ENCODE peak calls at places on chromosomes 11 and 22, in eight cellular contexts. K, U, L, P, V, H, T and G are unnamed samples.

GRCh38 chr11:34219862-34220490 is 114.5 kb downstream of the NAT10 start:
- ATAC-seq in U (peak; percentile 51), K (no peak), T (no peak), P (no peak), V (no peak), H (peak; percentile 73), L (peak; percentile 61), G (no peak)

GRCh38 chr11:72541224-72541974 is 107.1 kb upstream of the CLPB start:
- ATAC-seq in T (no peak), P (no peak), K (no peak), L (no peak), U (no peak), V (no peak), H (no peak), G (no peak)

GRCh38 chr22:43255299-43255698 is 68.4 kb upstream of the TTLL12 start:
- ATAC-seq in L (no peak), K (no peak), V (no peak), H (no peak), T (no peak), U (no peak), P (no peak), G (no peak)

GRCh38 chr11:76162336-76163288 is 43.7 kb downstream of the WNT11 start:
- ATAC-seq in P (no peak), T (no peak), U (no peak), H (peak; percentile 64), V (no peak), K (no peak), L (no peak), G (no peak)

GRCh38 chr11:115069599-115069998 is 391.3 kb downstream of the NXPE2 start:
- ATAC-seq in H (no peak), L (no peak), T (no peak), V (no peak), K (no peak), P (no peak), U (no peak), G (no peak)

GRCh38 chr11:13277719-13278619 is at the start of gene BMAL1:
- ATAC-seq in V (peak; percentile 36), K (peak; percentile 28), P (peak; percentile 29), H (peak; percentile 49), T (peak; percentile 24), L (peak; percentile 31), U (peak; percentile 44), G (peak; percentile 19)

GRCh38 chr11:128451651-128452470 is 135.5 kb downstream of the ETS1 start:
- ATAC-seq in P (peak; percentile 10), H (peak; percentile 51), T (peak; percentile 18), U (peak; percentile 84), L (peak; percentile 81), K (no peak), V (no peak), G (no peak)

GRCh38 chr11:43578346-43579170 is 102.0 kb upstream of the HSD17B12 start:
- ATAC-seq in K (no peak), P (no peak), U (no peak), V (no peak), H (peak; percentile 28), T (no peak), L (no peak), G (no peak)

GRCh38 chr11:94193288-94193687 is 64.6 kb downstream of the PANX1 start:
- ATAC-seq in V (no peak), U (no peak), L (peak; percentile 10), H (peak; percentile 24), T (no peak), P (no peak), K (peak; percentile 78), G (peak; percentile 70)

GRCh38 chr11:45580399-45580798 is 85.0 kb downstream of the CHST1 start:
- ATAC-seq in U (no peak), P (no peak), L (peak; percentile 38), K (no peak), V (no peak), T (no peak), H (no peak), G (no peak)

GRCh38 chr11:130871616-130872015 is 44.7 kb downstream of the SNX19 start:
- ATAC-seq in T (peak; percentile 21), H (no peak), U (no peak), P (no peak), L (no peak), K (no peak), V (no peak), G (peak; percentile 50)

GRCh38 chr11:44007746-44008501 is 39.9 kb upstream of the ACCSL start:
- ATAC-seq in L (no peak), U (no peak), V (no peak), T (no peak), K (no peak), H (no peak), P (no peak), G (no peak)

GRCh38 chr22:27108425-27109114 is 451.2 kb downstream of the MIAT start:
- ATAC-seq in L (no peak), T (no peak), K (no peak), H (no peak), V (no peak), P (no peak), U (peak; percentile 54), G (no peak)

GRCh38 chr22:29833392-29833949 is 4.6 kb downstream of the ASCC2 start:
- ATAC-seq in L (no peak), P (no peak), T (no peak), V (no peak), H (no peak), U (no peak), K (no peak), G (no peak)

GRCh38 chr11:100638648-100639047 is 48.4 kb upstream of the ARHGAP42 start:
- ATAC-seq in P (no peak), T (no peak), K (no peak), V (no peak), H (no peak), U (no peak), L (peak; percentile 22), G (peak; percentile 31)

GRCh38 chr11:66495401-66495844 is 15.0 kb upstream of the BBS1 start:
- ATAC-seq in V (no peak), L (no peak), U (no peak), K (peak; percentile 65), T (no peak), P (peak; percentile 37), H (peak; percentile 16), G (no peak)

GRCh38 chr22:45212306-45212709 is 28.4 kb downstream of the KIAA0930 start:
- ATAC-seq in V (no peak), P (no peak), T (no peak), L (peak; percentile 61), K (no peak), H (peak; percentile 62), U (peak; percentile 91), G (peak; percentile 6)

GRCh38 chr11:103681855-103682254 is 354.6 kb upstream of the DDI1 start:
- ATAC-seq in V (no peak), T (no peak), L (no peak), H (no peak), P (no peak), U (no peak), K (peak; percentile 35), G (no peak)

GRCh38 chr11:110704210-110704864 is 7.9 kb downstream of the ARHGAP20 start:
- ATAC-seq in T (no peak), L (no peak), H (peak; percentile 49), V (no peak), K (no peak), P (no peak), U (no peak), G (no peak)

GRCh38 chr22:35099883-35100282 is 33.9 kb downstream of the ISX start:
- ATAC-seq in K (no peak), V (no peak), H (no peak), P (no peak), L (no peak), T (no peak), U (no peak), G (no peak)

GRCh38 chr11:85724750-85725465 is 38.9 kb upstream of the CCDC89 start:
- ATAC-seq in T (no peak), U (peak; percentile 69), H (no peak), P (no peak), K (no peak), V (no peak), L (no peak), G (no peak)

GRCh38 chr11:11284481-11284880 is 68.6 kb downstream of the CSNK2A3 start:
- ATAC-seq in H (no peak), P (no peak), T (no peak), K (no peak), L (peak; percentile 14), V (no peak), U (no peak), G (no peak)

GRCh38 chr11:111879637-111879960 is 258 bp downstream of the CFAP68 start:
- ATAC-seq in T (no peak), K (peak; percentile 11), U (no peak), H (no peak), P (peak; percentile 0), V (no peak), L (no peak), G (no peak)

GRCh38 chr11:66299189-66299588 is 7.5 kb downstream of the TMEM151A start:
- ATAC-seq in T (no peak), K (no peak), P (no peak), L (peak; percentile 18), H (no peak), U (no peak), V (no peak), G (no peak)

GRCh38 chr11:22668005-22668796 is 1.8 kb downstream of the GAS2 start:
- ATAC-seq in H (peak; percentile 5), K (no peak), L (no peak), V (no peak), P (no peak), U (no peak), T (no peak), G (no peak)

GRCh38 chr11:9274499-9275228 is 9.5 kb upstream of the DENND5A start:
- ATAC-seq in K (no peak), H (peak; percentile 32), U (no peak), L (no peak), V (no peak), T (no peak), P (no peak), G (no peak)

GRCh38 chr11:6233984-6234313 is 487 bp downstream of the FHIP1B start:
- ATAC-seq in P (no peak), L (no peak), V (no peak), K (peak; percentile 1), H (no peak), U (no peak), T (no peak), G (peak; percentile 0)

GRCh38 chr11:2531277-2531986 is 86.6 kb downstream of the KCNQ1 start:
- ATAC-seq in H (peak; percentile 74), T (peak; percentile 49), P (peak; percentile 52), L (peak; percentile 72), V (peak; percentile 25), U (peak; percentile 77), K (peak; percentile 33), G (peak; percentile 43)

GRCh38 chr22:44665115-44665514 is 36.9 kb upstream of the PRR5 start:
- ATAC-seq in K (no peak), P (no peak), T (no peak), H (no peak), V (no peak), U (no peak), L (peak; percentile 40), G (no peak)

GRCh38 chr11:27124514-27125264 is 84.1 kb downstream of the BBOX1 start:
- ATAC-seq in L (no peak), H (no peak), K (no peak), V (no peak), P (no peak), T (no peak), U (no peak), G (peak; percentile 62)

GRCh38 chr11:130448416-130449068 is at the start of gene ADAMTS15:
- ATAC-seq in U (peak; percentile 86), P (peak; percentile 88), K (peak; percentile 97), H (peak; percentile 79), L (peak; percentile 92), V (no peak), T (peak; percentile 60), G (peak; percentile 93)

GRCh38 chr11:18461909-18462308 is 6.3 kb downstream of the LDHAL6A start:
- ATAC-seq in U (no peak), P (peak; percentile 87), T (peak; percentile 72), K (no peak), H (no peak), L (no peak), V (no peak), G (no peak)